ENCODE peak calls at places on chromosome 1, in eight cellular contexts. One of them, this sample, is unnamed.

GRCh38 chr1:217009376-217009775 is 286.1 kb upstream of the ESRRG start:
- DNase-seq in lower lobe of right lung: no peak
- DNase-seq in foreskin melanocyte: peak
- DNase-seq in T-cell: no peak
- DNase-seq in fibroblast of pulmonary artery: no peak
- DNase-seq in activated CD4-positive, alpha-beta T cell treated with anti-CD3 and anti-CD28 coated beads, Interleukin-2, amount 50 U/mL, for 24 hours: no peak
- DNase-seq in RCC 7860: no peak
- DNase-seq in hippocampal formation: no peak
- DNase-seq in this sample: no peak

GRCh38 chr1:22275626-22276395 is 132.9 kb upstream of the WNT4 start:
- DNase-seq in lower lobe of right lung: peak
- DNase-seq in foreskin melanocyte: peak
- DNase-seq in T-cell: peak
- DNase-seq in fibroblast of pulmonary artery: peak
- DNase-seq in activated CD4-positive, alpha-beta T cell treated with anti-CD3 and anti-CD28 coated beads, Interleukin-2, amount 50 U/mL, for 24 hours: peak
- DNase-seq in RCC 7860: peak
- DNase-seq in hippocampal formation: peak
- DNase-seq in this sample: no peak

GRCh38 chr1:219120625-219121544 is 52.8 kb upstream of the LYPLAL1 start:
- DNase-seq in lower lobe of right lung: no peak
- DNase-seq in foreskin melanocyte: no peak
- DNase-seq in T-cell: no peak
- DNase-seq in fibroblast of pulmonary artery: peak
- DNase-seq in activated CD4-positive, alpha-beta T cell treated with anti-CD3 and anti-CD28 coated beads, Interleukin-2, amount 50 U/mL, for 24 hours: no peak
- DNase-seq in RCC 7860: no peak
- DNase-seq in hippocampal formation: no peak
- DNase-seq in this sample: no peak

GRCh38 chr1:72435025-72435424 is 152.7 kb upstream of the NEGR1 start:
- DNase-seq in lower lobe of right lung: no peak
- DNase-seq in foreskin melanocyte: no peak
- DNase-seq in T-cell: no peak
- DNase-seq in fibroblast of pulmonary artery: peak
- DNase-seq in activated CD4-positive, alpha-beta T cell treated with anti-CD3 and anti-CD28 coated beads, Interleukin-2, amount 50 U/mL, for 24 hours: no peak
- DNase-seq in RCC 7860: peak
- DNase-seq in hippocampal formation: no peak
- DNase-seq in this sample: no peak

GRCh38 chr1:22910986-22911651 is 61.5 kb downstream of the LACTBL1 start:
- DNase-seq in lower lobe of right lung: no peak
- DNase-seq in foreskin melanocyte: no peak
- DNase-seq in T-cell: no peak
- DNase-seq in fibroblast of pulmonary artery: no peak
- DNase-seq in activated CD4-positive, alpha-beta T cell treated with anti-CD3 and anti-CD28 coated beads, Interleukin-2, amount 50 U/mL, for 24 hours: no peak
- DNase-seq in RCC 7860: no peak
- DNase-seq in hippocampal formation: no peak
- DNase-seq in this sample: no peak

GRCh38 chr1:95352767-95353166 is 118.8 kb downstream of the RWDD3 start:
- DNase-seq in lower lobe of right lung: no peak
- DNase-seq in foreskin melanocyte: peak
- DNase-seq in T-cell: no peak
- DNase-seq in fibroblast of pulmonary artery: no peak
- DNase-seq in activated CD4-positive, alpha-beta T cell treated with anti-CD3 and anti-CD28 coated beads, Interleukin-2, amount 50 U/mL, for 24 hours: no peak
- DNase-seq in RCC 7860: no peak
- DNase-seq in hippocampal formation: no peak
- DNase-seq in this sample: no peak

GRCh38 chr1:47578026-47578861 is 140.4 kb downstream of the FOXD2 start:
- DNase-seq in lower lobe of right lung: no peak
- DNase-seq in foreskin melanocyte: peak
- DNase-seq in T-cell: no peak
- DNase-seq in fibroblast of pulmonary artery: no peak
- DNase-seq in activated CD4-positive, alpha-beta T cell treated with anti-CD3 and anti-CD28 coated beads, Interleukin-2, amount 50 U/mL, for 24 hours: no peak
- DNase-seq in RCC 7860: no peak
- DNase-seq in hippocampal formation: peak
- DNase-seq in this sample: no peak

GRCh38 chr1:200314085-200314750 is 95.6 kb downstream of the ZNF281 start:
- DNase-seq in lower lobe of right lung: no peak
- DNase-seq in foreskin melanocyte: no peak
- DNase-seq in T-cell: no peak
- DNase-seq in fibroblast of pulmonary artery: peak
- DNase-seq in activated CD4-positive, alpha-beta T cell treated with anti-CD3 and anti-CD28 coated beads, Interleukin-2, amount 50 U/mL, for 24 hours: no peak
- DNase-seq in RCC 7860: peak
- DNase-seq in hippocampal formation: no peak
- DNase-seq in this sample: no peak

GRCh38 chr1:18951818-18952391 is 4.6 kb downstream of the IFFO2 start:
- DNase-seq in lower lobe of right lung: no peak
- DNase-seq in foreskin melanocyte: no peak
- DNase-seq in T-cell: peak
- DNase-seq in fibroblast of pulmonary artery: peak
- DNase-seq in activated CD4-positive, alpha-beta T cell treated with anti-CD3 and anti-CD28 coated beads, Interleukin-2, amount 50 U/mL, for 24 hours: peak
- DNase-seq in RCC 7860: peak
- DNase-seq in hippocampal formation: no peak
- DNase-seq in this sample: peak